ENCODE peak calls at places on chromosomes 6 and 20, in ten cellular contexts. One of them, this sample, is unnamed.

GRCh38 chr6:155894262-155894661 is 438.6 kb upstream of the NOX3 start:
- DNase-seq in kidney tubule cell: no peak
- DNase-seq in iris pigment epithelial cell: no peak
- DNase-seq in skeletal muscle cell: no peak
- DNase-seq in AG10803: no peak
- DNase-seq in Ammon's horn: no peak
- DNase-seq in endodermal cell: no peak
- DNase-seq in activated T-helper 1 cell treated with Interleukin-2 at 50 U/mL for 16 hours: no peak
- DNase-seq in HCEC 1CT: no peak
- DNase-seq in endothelial cell: no peak
- DNase-seq in this sample: no peak

GRCh38 chr6:143900358-143900757 is 36.1 kb downstream of the ZC2HC1B start:
- DNase-seq in kidney tubule cell: no peak
- DNase-seq in iris pigment epithelial cell: no peak
- DNase-seq in skeletal muscle cell: no peak
- DNase-seq in AG10803: no peak
- DNase-seq in Ammon's horn: no peak
- DNase-seq in endodermal cell: no peak
- DNase-seq in activated T-helper 1 cell treated with Interleukin-2 at 50 U/mL for 16 hours: no peak
- DNase-seq in HCEC 1CT: no peak
- DNase-seq in endothelial cell: no peak
- DNase-seq in this sample: no peak

GRCh38 chr6:162728177-162728571 is 400 bp downstream of the PACRG start:
- DNase-seq in kidney tubule cell: no peak
- DNase-seq in iris pigment epithelial cell: no peak
- DNase-seq in skeletal muscle cell: no peak
- DNase-seq in AG10803: no peak
- DNase-seq in Ammon's horn: peak; percentile 40
- DNase-seq in endodermal cell: no peak
- DNase-seq in activated T-helper 1 cell treated with Interleukin-2 at 50 U/mL for 16 hours: no peak
- DNase-seq in HCEC 1CT: no peak
- DNase-seq in endothelial cell: no peak
- DNase-seq in this sample: no peak

GRCh38 chr20:23448167-23448566 is 4.5 kb downstream of the CST11 start:
- DNase-seq in kidney tubule cell: no peak
- DNase-seq in iris pigment epithelial cell: no peak
- DNase-seq in skeletal muscle cell: no peak
- DNase-seq in AG10803: no peak
- DNase-seq in Ammon's horn: no peak
- DNase-seq in endodermal cell: no peak
- DNase-seq in activated T-helper 1 cell treated with Interleukin-2 at 50 U/mL for 16 hours: no peak
- DNase-seq in HCEC 1CT: no peak
- DNase-seq in endothelial cell: no peak
- DNase-seq in this sample: no peak

GRCh38 chr6:165615629-165616028 is 47.4 kb downstream of the PDE10A start:
- DNase-seq in kidney tubule cell: peak; percentile 25
- DNase-seq in iris pigment epithelial cell: peak; percentile 7
- DNase-seq in skeletal muscle cell: no peak
- DNase-seq in AG10803: peak; percentile 21
- DNase-seq in Ammon's horn: peak; percentile 68
- DNase-seq in endodermal cell: no peak
- DNase-seq in activated T-helper 1 cell treated with Interleukin-2 at 50 U/mL for 16 hours: no peak
- DNase-seq in HCEC 1CT: no peak
- DNase-seq in endothelial cell: no peak
- DNase-seq in this sample: no peak

GRCh38 chr6:57432919-57433684 is 115.7 kb downstream of the PRIM2 start:
- DNase-seq in kidney tubule cell: no peak
- DNase-seq in iris pigment epithelial cell: peak; percentile 36
- DNase-seq in skeletal muscle cell: peak; percentile 69
- DNase-seq in AG10803: peak; percentile 30
- DNase-seq in Ammon's horn: no peak
- DNase-seq in endodermal cell: no peak
- DNase-seq in activated T-helper 1 cell treated with Interleukin-2 at 50 U/mL for 16 hours: no peak
- DNase-seq in HCEC 1CT: peak; percentile 23
- DNase-seq in endothelial cell: no peak
- DNase-seq in this sample: no peak

GRCh38 chr6:30814137-30815084 is 69.9 kb upstream of the DDR1 start:
- DNase-seq in kidney tubule cell: peak; percentile 83
- DNase-seq in iris pigment epithelial cell: peak; percentile 86
- DNase-seq in skeletal muscle cell: no peak
- DNase-seq in AG10803: peak; percentile 69
- DNase-seq in Ammon's horn: no peak
- DNase-seq in endodermal cell: peak; percentile 71
- DNase-seq in activated T-helper 1 cell treated with Interleukin-2 at 50 U/mL for 16 hours: no peak
- DNase-seq in HCEC 1CT: peak; percentile 86
- DNase-seq in endothelial cell: no peak
- DNase-seq in this sample: peak; percentile 31

GRCh38 chr6:160279850-160280249 is 21.2 kb upstream of the SLC22A2 start:
- DNase-seq in kidney tubule cell: peak; percentile 63
- DNase-seq in iris pigment epithelial cell: peak; percentile 36
- DNase-seq in skeletal muscle cell: no peak
- DNase-seq in AG10803: peak; percentile 1
- DNase-seq in Ammon's horn: no peak
- DNase-seq in endodermal cell: no peak
- DNase-seq in activated T-helper 1 cell treated with Interleukin-2 at 50 U/mL for 16 hours: no peak
- DNase-seq in HCEC 1CT: peak; percentile 27
- DNase-seq in endothelial cell: no peak
- DNase-seq in this sample: no peak

GRCh38 chr6:98416027-98416426 is 418.3 kb upstream of the POU3F2 start:
- DNase-seq in kidney tubule cell: no peak
- DNase-seq in iris pigment epithelial cell: no peak
- DNase-seq in skeletal muscle cell: no peak
- DNase-seq in AG10803: no peak
- DNase-seq in Ammon's horn: peak; percentile 82
- DNase-seq in endodermal cell: no peak
- DNase-seq in activated T-helper 1 cell treated with Interleukin-2 at 50 U/mL for 16 hours: no peak
- DNase-seq in HCEC 1CT: no peak
- DNase-seq in endothelial cell: no peak
- DNase-seq in this sample: no peak

GRCh38 chr6:97876711-97877110 is 593.7 kb upstream of the MMS22L start:
- DNase-seq in kidney tubule cell: no peak
- DNase-seq in iris pigment epithelial cell: no peak
- DNase-seq in skeletal muscle cell: no peak
- DNase-seq in AG10803: no peak
- DNase-seq in Ammon's horn: no peak
- DNase-seq in endodermal cell: no peak
- DNase-seq in activated T-helper 1 cell treated with Interleukin-2 at 50 U/mL for 16 hours: no peak
- DNase-seq in HCEC 1CT: no peak
- DNase-seq in endothelial cell: no peak
- DNase-seq in this sample: no peak

GRCh38 chr6:106849676-106850332 is 124.7 kb downstream of the CD24 start:
- DNase-seq in kidney tubule cell: no peak
- DNase-seq in iris pigment epithelial cell: no peak
- DNase-seq in skeletal muscle cell: no peak
- DNase-seq in AG10803: no peak
- DNase-seq in Ammon's horn: no peak
- DNase-seq in endodermal cell: no peak
- DNase-seq in activated T-helper 1 cell treated with Interleukin-2 at 50 U/mL for 16 hours: no peak
- DNase-seq in HCEC 1CT: no peak
- DNase-seq in endothelial cell: no peak
- DNase-seq in this sample: no peak

GRCh38 chr6:72825265-72825918 is 203.5 kb downstream of the KCNQ5 start:
- DNase-seq in kidney tubule cell: peak; percentile 88
- DNase-seq in iris pigment epithelial cell: peak; percentile 62
- DNase-seq in skeletal muscle cell: peak; percentile 14
- DNase-seq in AG10803: peak; percentile 76
- DNase-seq in Ammon's horn: no peak
- DNase-seq in endodermal cell: no peak
- DNase-seq in activated T-helper 1 cell treated with Interleukin-2 at 50 U/mL for 16 hours: no peak
- DNase-seq in HCEC 1CT: peak; percentile 75
- DNase-seq in endothelial cell: no peak
- DNase-seq in this sample: no peak

GRCh38 chr6:17491416-17492142 is 98.2 kb downstream of the CAP2 start:
- DNase-seq in kidney tubule cell: no peak
- DNase-seq in iris pigment epithelial cell: no peak
- DNase-seq in skeletal muscle cell: peak; percentile 31
- DNase-seq in AG10803: no peak
- DNase-seq in Ammon's horn: no peak
- DNase-seq in endodermal cell: no peak
- DNase-seq in activated T-helper 1 cell treated with Interleukin-2 at 50 U/mL for 16 hours: no peak
- DNase-seq in HCEC 1CT: peak; percentile 3
- DNase-seq in endothelial cell: no peak
- DNase-seq in this sample: no peak